ENCODE peak calls at places on chromosomes 12 and 14, in four cellular contexts. One of them, this sample, is unnamed.

GRCh38 chr14:29463727-29464370 is 463.8 kb downstream of the PRKD1 start:
- DNase-seq in K562: no peak
- DNase-seq in HepG2: no peak
- DNase-seq in GM12878: no peak
- DNase-seq in this sample: no peak

GRCh38 chr12:52087961-52088820 is 8.7 kb downstream of the SMIM41 start:
- DNase-seq in K562: no peak
- DNase-seq in HepG2: no peak
- DNase-seq in GM12878: no peak
- DNase-seq in this sample: no peak

GRCh38 chr12:59164991-59165718 is 244.9 kb upstream of the LRIG3 start:
- DNase-seq in K562: no peak
- DNase-seq in HepG2: peak
- DNase-seq in GM12878: no peak
- DNase-seq in this sample: no peak

GRCh38 chr12:94282675-94283074 is 134.3 kb downstream of the PLXNC1 start:
- DNase-seq in K562: no peak
- DNase-seq in HepG2: no peak
- DNase-seq in GM12878: no peak
- DNase-seq in this sample: no peak

GRCh38 chr14:76773956-76774355 is 12.7 kb downstream of the VASH1 start:
- DNase-seq in K562: no peak
- DNase-seq in HepG2: no peak
- DNase-seq in GM12878: no peak
- DNase-seq in this sample: no peak

GRCh38 chr14:68691031-68691864 is 101.6 kb downstream of the ZFP36L1 start:
- DNase-seq in K562: peak
- DNase-seq in HepG2: no peak
- DNase-seq in GM12878: no peak
- DNase-seq in this sample: peak

GRCh38 chr14:77822307-77822706 is 22.4 kb downstream of the ADCK1 start:
- DNase-seq in K562: peak
- DNase-seq in HepG2: no peak
- DNase-seq in GM12878: no peak
- DNase-seq in this sample: no peak

GRCh38 chr12:27193106-27193505 is 51.0 kb upstream of the STK38L start:
- DNase-seq in K562: no peak
- DNase-seq in HepG2: no peak
- DNase-seq in GM12878: no peak
- DNase-seq in this sample: no peak

GRCh38 chr14:55625481-55625880 is 45.5 kb downstream of the KTN1 start:
- DNase-seq in K562: no peak
- DNase-seq in HepG2: no peak
- DNase-seq in GM12878: no peak
- DNase-seq in this sample: no peak

GRCh38 chr12:81161680-81162079 is 83.8 kb downstream of the ACSS3 start:
- DNase-seq in K562: no peak
- DNase-seq in HepG2: no peak
- DNase-seq in GM12878: no peak
- DNase-seq in this sample: no peak

GRCh38 chr14:35384386-35385041 is 20.0 kb downstream of the NFKBIA start:
- DNase-seq in K562: no peak
- DNase-seq in HepG2: peak
- DNase-seq in GM12878: no peak
- DNase-seq in this sample: no peak

GRCh38 chr14:90795744-90796143 is 20.5 kb downstream of the TTC7B start:
- DNase-seq in K562: no peak
- DNase-seq in HepG2: no peak
- DNase-seq in GM12878: no peak
- DNase-seq in this sample: no peak

GRCh38 chr12:131315601-131316000 is 361.9 kb downstream of the ADGRD1 start:
- DNase-seq in K562: no peak
- DNase-seq in HepG2: no peak
- DNase-seq in GM12878: no peak
- DNase-seq in this sample: no peak

GRCh38 chr14:98736701-98737338 is 535.2 kb downstream of the BCL11B start:
- DNase-seq in K562: no peak
- DNase-seq in HepG2: no peak
- DNase-seq in GM12878: no peak
- DNase-seq in this sample: no peak

GRCh38 chr14:101369194-101369915 is 191.9 kb upstream of the DIO3 start:
- DNase-seq in K562: no peak
- DNase-seq in HepG2: no peak
- DNase-seq in GM12878: no peak
- DNase-seq in this sample: no peak

GRCh38 chr14:85444685-85445084 is 85.3 kb upstream of the FLRT2 start:
- DNase-seq in K562: no peak
- DNase-seq in HepG2: no peak
- DNase-seq in GM12878: no peak
- DNase-seq in this sample: no peak

GRCh38 chr14:101102875-101103274 is 199.4 kb upstream of the RTL1 start:
- DNase-seq in K562: no peak
- DNase-seq in HepG2: no peak
- DNase-seq in GM12878: no peak
- DNase-seq in this sample: no peak

DNA sequence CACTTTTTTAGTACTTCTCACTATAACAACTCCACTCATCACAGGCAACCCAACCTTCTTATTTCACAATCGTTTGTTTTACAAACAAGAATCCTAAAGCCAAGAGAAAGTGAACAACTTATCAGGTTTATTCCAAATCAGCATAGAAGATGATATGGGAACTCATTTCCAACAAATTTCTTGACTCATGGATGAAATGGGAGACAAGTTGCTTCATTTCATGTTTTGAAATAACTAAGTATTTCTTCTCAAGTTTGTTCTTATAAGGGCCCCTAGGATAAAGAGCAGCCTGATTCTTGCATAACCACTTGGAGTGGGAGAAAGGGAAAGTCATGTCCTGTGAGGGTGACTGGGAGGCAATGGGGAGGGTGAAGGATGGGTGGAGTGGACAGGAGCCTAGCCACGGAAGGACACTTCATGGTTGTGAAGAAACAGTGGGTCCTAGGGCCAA is 168.3 kb downstream of the DUSP6 start:
- DNase-seq in K562: no peak
- DNase-seq in HepG2: no peak
- DNase-seq in GM12878: no peak
- DNase-seq in this sample: no peak
- TF ChIP-seq CBFB in K562: no peak
- TF ChIP-seq CBFB in HepG2: no peak
- TF ChIP-seq CBFB in GM12878: no peak
- TF ChIP-seq CBFB in this sample: no peak

GRCh38 chr14:100098171-100098570 is 32.9 kb downstream of the EVL start:
- DNase-seq in K562: no peak
- DNase-seq in HepG2: no peak
- DNase-seq in GM12878: no peak
- DNase-seq in this sample: no peak

GRCh38 chr14:100096656-100097055 is 31.4 kb downstream of the EVL start:
- DNase-seq in K562: no peak
- DNase-seq in HepG2: no peak
- DNase-seq in GM12878: no peak
- DNase-seq in this sample: no peak

GRCh38 chr14:100091386-100091785 is 26.2 kb downstream of the EVL start:
- DNase-seq in K562: no peak
- DNase-seq in HepG2: no peak
- DNase-seq in GM12878: no peak
- DNase-seq in this sample: no peak

GRCh38 chr14:100092832-100093231 is 27.6 kb downstream of the EVL start:
- DNase-seq in K562: no peak
- DNase-seq in HepG2: no peak
- DNase-seq in GM12878: no peak
- DNase-seq in this sample: no peak

GRCh38 chr14:100093322-100093721 is 28.1 kb downstream of the EVL start:
- DNase-seq in K562: no peak
- DNase-seq in HepG2: no peak
- DNase-seq in GM12878: no peak
- DNase-seq in this sample: no peak
- TF ChIP-seq CBFB in K562: no peak
- TF ChIP-seq CBFB in HepG2: no peak
- TF ChIP-seq CBFB in GM12878: no peak
- TF ChIP-seq CBFB in this sample: no peak

GRCh38 chr12:50021071-50021470 is 4.2 kb downstream of the RACGAP1 start:
- DNase-seq in K562: no peak
- DNase-seq in HepG2: no peak
- DNase-seq in GM12878: no peak
- DNase-seq in this sample: no peak
- TF ChIP-seq CBFB in K562: no peak
- TF ChIP-seq CBFB in HepG2: no peak
- TF ChIP-seq CBFB in GM12878: no peak
- TF ChIP-seq CBFB in this sample: no peak

GRCh38 chr14:21476526-21476924 is 234 bp downstream of the RAB2B start:
- DNase-seq in K562: peak
- DNase-seq in HepG2: peak
- DNase-seq in GM12878: no peak
- DNase-seq in this sample: peak
- TF ChIP-seq CBFB in K562: no peak
- TF ChIP-seq CBFB in HepG2: peak
- TF ChIP-seq CBFB in GM12878: peak
- TF ChIP-seq CBFB in this sample: no peak

DNA sequence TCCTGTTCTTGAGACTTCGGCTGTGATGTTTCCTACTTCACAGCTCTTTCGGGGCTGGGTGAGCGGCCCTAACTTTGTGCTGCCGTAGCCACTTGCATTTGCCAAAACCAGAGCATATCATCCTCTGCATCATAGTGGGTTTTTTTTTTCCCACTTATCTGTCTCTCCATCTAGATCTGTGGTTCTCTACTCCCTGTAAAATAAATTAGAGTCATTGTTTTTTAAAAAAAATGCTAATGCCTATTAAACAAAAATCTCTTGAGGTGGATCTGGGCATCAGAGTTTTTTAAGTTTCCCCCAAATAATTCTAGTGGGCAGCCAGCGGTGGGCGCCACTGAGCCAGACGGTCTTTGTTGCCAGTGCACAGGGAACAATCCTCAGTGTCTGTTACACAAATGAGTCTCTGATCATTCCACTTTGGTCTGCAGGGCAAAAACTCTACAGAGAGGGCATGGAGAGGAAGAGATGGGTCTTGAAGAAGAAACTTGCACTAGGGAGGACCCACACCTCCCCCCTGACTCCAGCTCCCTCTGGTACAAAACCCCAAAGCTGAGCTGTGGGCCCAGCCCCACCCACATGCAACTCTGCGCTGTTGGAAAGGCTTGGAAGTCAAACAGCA is 62.4 kb upstream of the BCL2L14 start:
- DNase-seq in K562: no peak
- DNase-seq in HepG2: no peak
- DNase-seq in GM12878: no peak
- DNase-seq in this sample: peak
- TF ChIP-seq CBFB in K562: no peak
- TF ChIP-seq CBFB in HepG2: no peak
- TF ChIP-seq CBFB in GM12878: no peak
- TF ChIP-seq CBFB in this sample: no peak